ENCODE peak calls at places on chromosomes 13 and 19, in five cellular contexts. One of them, this sample, is unnamed.
A peak's percentile ranks its signal among the peaks of the same experiment; 100 is the strongest.

GRCh38 chr13:40344270-40345148 is 321.9 kb downstream of the FOXO1 start:
- DNase-seq in HFF-Myc: no peak
- DNase-seq in spleen: no peak
- DNase-seq in GM10248: no peak
- DNase-seq in activated B cell treated with CpG ODN at 0.5 μM for 24 hours: no peak
- DNase-seq in this sample: no peak

GRCh38 chr19:31269425-31270127 is 79.7 kb downstream of the TSHZ3 start:
- DNase-seq in HFF-Myc: no peak
- DNase-seq in activated B cell treated with CpG ODN at 0.5 μM for 24 hours: no peak
- DNase-seq in GM10248: no peak
- DNase-seq in spleen: peak; percentile 46
- DNase-seq in this sample: no peak

GRCh38 chr13:75550159-75550567 is 572 bp downstream of the UCHL3 start:
- DNase-seq in spleen: no peak
- DNase-seq in activated B cell treated with CpG ODN at 0.5 μM for 24 hours: no peak
- DNase-seq in HFF-Myc: peak; percentile 40
- DNase-seq in GM10248: peak; percentile 23
- DNase-seq in this sample: peak; percentile 82

GRCh38 chr19:54164369-54165068 is 5.0 kb upstream of the LENG1 start:
- DNase-seq in spleen: no peak
- DNase-seq in GM10248: no peak
- DNase-seq in HFF-Myc: no peak
- DNase-seq in activated B cell treated with CpG ODN at 0.5 μM for 24 hours: no peak
- DNase-seq in this sample: no peak

GRCh38 chr13:91719033-91719432 is 320.6 kb downstream of the GPC5 start:
- DNase-seq in activated B cell treated with CpG ODN at 0.5 μM for 24 hours: no peak
- DNase-seq in GM10248: no peak
- DNase-seq in spleen: no peak
- DNase-seq in HFF-Myc: no peak
- DNase-seq in this sample: peak; percentile 47

GRCh38 chr13:44007451-44007850 is 127.7 kb downstream of the LACC1 start:
- DNase-seq in spleen: no peak
- DNase-seq in HFF-Myc: no peak
- DNase-seq in GM10248: no peak
- DNase-seq in activated B cell treated with CpG ODN at 0.5 μM for 24 hours: no peak
- DNase-seq in this sample: no peak

GRCh38 chr13:37023871-37024270 is 23.3 kb downstream of the EXOSC8 start:
- DNase-seq in activated B cell treated with CpG ODN at 0.5 μM for 24 hours: no peak
- DNase-seq in GM10248: no peak
- DNase-seq in HFF-Myc: no peak
- DNase-seq in spleen: no peak
- DNase-seq in this sample: peak; percentile 9

GRCh38 chr13:32811297-32811800 is 204.9 kb upstream of the KL start:
- DNase-seq in spleen: no peak
- DNase-seq in GM10248: peak; percentile 66
- DNase-seq in HFF-Myc: peak; percentile 51
- DNase-seq in activated B cell treated with CpG ODN at 0.5 μM for 24 hours: no peak
- DNase-seq in this sample: no peak

GRCh38 chr19:1521636-1522035 is 2.2 kb upstream of the PLK5 start:
- DNase-seq in spleen: no peak
- DNase-seq in activated B cell treated with CpG ODN at 0.5 μM for 24 hours: no peak
- DNase-seq in HFF-Myc: no peak
- DNase-seq in GM10248: no peak
- DNase-seq in this sample: no peak

GRCh38 chr13:46184277-46184699 is 2.3 kb upstream of the LCP1 start:
- DNase-seq in GM10248: peak; percentile 65
- DNase-seq in spleen: peak; percentile 90
- DNase-seq in activated B cell treated with CpG ODN at 0.5 μM for 24 hours: peak; percentile 61
- DNase-seq in HFF-Myc: no peak
- DNase-seq in this sample: peak; percentile 30

GRCh38 chr13:80361883-80362327 is 21.0 kb upstream of the SPRY2 start:
- DNase-seq in activated B cell treated with CpG ODN at 0.5 μM for 24 hours: no peak
- DNase-seq in HFF-Myc: no peak
- DNase-seq in spleen: no peak
- DNase-seq in GM10248: peak; percentile 25
- DNase-seq in this sample: no peak

GRCh38 chr19:42201489-42202289 is 15.8 kb downstream of the DEDD2 start:
- DNase-seq in spleen: peak; percentile 91
- DNase-seq in GM10248: peak; percentile 85
- DNase-seq in activated B cell treated with CpG ODN at 0.5 μM for 24 hours: peak; percentile 57
- DNase-seq in HFF-Myc: no peak
- DNase-seq in this sample: no peak

GRCh38 chr19:4077800-4078683 is 11.3 kb upstream of the ZBTB7A start:
- DNase-seq in activated B cell treated with CpG ODN at 0.5 μM for 24 hours: peak; percentile 52
- DNase-seq in spleen: peak; percentile 93
- DNase-seq in HFF-Myc: no peak
- DNase-seq in GM10248: peak; percentile 84
- DNase-seq in this sample: peak; percentile 36

GRCh38 chr19:32224371-32225244 is 120.8 kb upstream of the ZNF507 start:
- DNase-seq in spleen: peak; percentile 90
- DNase-seq in HFF-Myc: no peak
- DNase-seq in activated B cell treated with CpG ODN at 0.5 μM for 24 hours: peak; percentile 55
- DNase-seq in GM10248: peak; percentile 86
- DNase-seq in this sample: no peak

GRCh38 chr19:48698046-48698445 is 2.3 kb downstream of the FUT2 start:
- DNase-seq in HFF-Myc: peak; percentile 69
- DNase-seq in GM10248: no peak
- DNase-seq in activated B cell treated with CpG ODN at 0.5 μM for 24 hours: no peak
- DNase-seq in spleen: no peak
- DNase-seq in this sample: peak; percentile 75

GRCh38 chr13:48078251-48078656 is 16.6 kb downstream of the MED4 start:
- DNase-seq in activated B cell treated with CpG ODN at 0.5 μM for 24 hours: peak; percentile 24
- DNase-seq in GM10248: peak; percentile 48
- DNase-seq in HFF-Myc: no peak
- DNase-seq in spleen: no peak
- DNase-seq in this sample: peak; percentile 24

DNA sequence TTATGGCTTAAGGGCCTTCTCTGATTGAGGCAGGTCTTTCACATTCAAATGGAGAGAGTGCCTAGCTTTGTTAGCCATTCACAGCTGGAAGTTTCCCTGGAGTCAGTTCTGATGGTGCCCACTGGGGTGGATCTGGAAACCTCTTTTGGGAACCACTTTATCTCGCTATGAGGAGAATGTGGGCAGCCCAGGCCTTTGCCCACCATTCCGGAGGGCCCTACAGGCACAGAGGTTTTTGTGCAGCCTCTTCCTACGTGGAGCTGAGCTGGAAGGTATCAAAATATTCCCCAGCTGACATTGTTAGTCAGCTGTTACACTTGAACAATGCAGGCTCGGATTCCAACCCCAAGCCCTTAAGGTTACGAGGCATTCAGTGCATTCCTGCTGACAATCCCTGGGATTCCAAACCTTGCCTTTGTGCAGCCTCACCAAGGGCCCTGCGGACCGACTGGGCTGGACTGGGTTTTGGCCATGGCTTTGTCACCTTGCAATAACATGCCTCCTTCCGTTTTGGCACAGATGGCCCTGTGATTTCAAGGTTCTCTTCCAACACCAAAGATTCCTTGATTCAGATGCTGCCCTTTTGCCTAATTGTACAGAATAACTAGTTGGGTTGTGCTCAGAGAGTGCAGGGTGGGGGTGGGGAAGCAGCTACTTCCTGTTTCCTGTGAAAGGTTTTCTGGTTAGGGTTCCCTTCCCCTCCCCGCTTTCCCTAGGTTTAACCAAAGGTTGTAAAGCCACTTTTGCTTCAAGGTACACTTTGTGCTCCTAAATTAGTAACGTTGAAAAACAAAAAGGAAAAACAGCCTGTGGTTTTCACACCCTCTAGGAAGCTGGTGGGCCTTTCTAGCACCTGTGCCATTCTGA is 27.1 kb downstream of the SAE1 start:
- DNase-seq in GM10248: no peak
- DNase-seq in activated B cell treated with CpG ODN at 0.5 μM for 24 hours: no peak
- DNase-seq in spleen: peak; percentile 80
- DNase-seq in HFF-Myc: no peak
- DNase-seq in this sample: no peak
- TF ChIP-seq CTCF in GM10248: no peak
- TF ChIP-seq CTCF in activated B cell treated with CpG ODN at 0.5 μM for 24 hours: no peak
- TF ChIP-seq CTCF in spleen: no peak
- TF ChIP-seq CTCF in HFF-Myc: no peak
- TF ChIP-seq CTCF in this sample: no peak

GRCh38 chr13:98346904-98347636 is 170.0 kb upstream of the RNF113B start:
- DNase-seq in GM10248: no peak
- DNase-seq in HFF-Myc: no peak
- DNase-seq in spleen: no peak
- DNase-seq in activated B cell treated with CpG ODN at 0.5 μM for 24 hours: no peak
- DNase-seq in this sample: no peak

GRCh38 chr13:98348476-98348875 is 171.4 kb upstream of the RNF113B start:
- DNase-seq in GM10248: no peak
- DNase-seq in spleen: no peak
- DNase-seq in activated B cell treated with CpG ODN at 0.5 μM for 24 hours: no peak
- DNase-seq in HFF-Myc: no peak
- DNase-seq in this sample: no peak

GRCh38 chr13:98344392-98344791 is 167.3 kb upstream of the RNF113B start:
- DNase-seq in activated B cell treated with CpG ODN at 0.5 μM for 24 hours: no peak
- DNase-seq in GM10248: no peak
- DNase-seq in HFF-Myc: no peak
- DNase-seq in spleen: no peak
- DNase-seq in this sample: no peak

GRCh38 chr13:98343461-98343860 is 166.4 kb upstream of the RNF113B start:
- DNase-seq in GM10248: no peak
- DNase-seq in spleen: no peak
- DNase-seq in activated B cell treated with CpG ODN at 0.5 μM for 24 hours: no peak
- DNase-seq in HFF-Myc: no peak
- DNase-seq in this sample: no peak

GRCh38 chr13:98345103-98345899 is 168.2 kb upstream of the RNF113B start:
- DNase-seq in GM10248: no peak
- DNase-seq in activated B cell treated with CpG ODN at 0.5 μM for 24 hours: no peak
- DNase-seq in spleen: no peak
- DNase-seq in HFF-Myc: no peak
- DNase-seq in this sample: no peak
- TF ChIP-seq CTCF in GM10248: no peak
- TF ChIP-seq CTCF in activated B cell treated with CpG ODN at 0.5 μM for 24 hours: no peak
- TF ChIP-seq CTCF in spleen: no peak
- TF ChIP-seq CTCF in HFF-Myc: no peak
- TF ChIP-seq CTCF in this sample: no peak

GRCh38 chr19:9828551-9829063 is 889 bp downstream of the UBL5 start:
- DNase-seq in spleen: no peak
- DNase-seq in GM10248: no peak
- DNase-seq in activated B cell treated with CpG ODN at 0.5 μM for 24 hours: no peak
- DNase-seq in HFF-Myc: no peak
- DNase-seq in this sample: no peak

GRCh38 chr19:9823816-9824215 is 3.9 kb upstream of the UBL5 start:
- DNase-seq in spleen: no peak
- DNase-seq in HFF-Myc: no peak
- DNase-seq in activated B cell treated with CpG ODN at 0.5 μM for 24 hours: no peak
- DNase-seq in GM10248: no peak
- DNase-seq in this sample: no peak

DNA sequence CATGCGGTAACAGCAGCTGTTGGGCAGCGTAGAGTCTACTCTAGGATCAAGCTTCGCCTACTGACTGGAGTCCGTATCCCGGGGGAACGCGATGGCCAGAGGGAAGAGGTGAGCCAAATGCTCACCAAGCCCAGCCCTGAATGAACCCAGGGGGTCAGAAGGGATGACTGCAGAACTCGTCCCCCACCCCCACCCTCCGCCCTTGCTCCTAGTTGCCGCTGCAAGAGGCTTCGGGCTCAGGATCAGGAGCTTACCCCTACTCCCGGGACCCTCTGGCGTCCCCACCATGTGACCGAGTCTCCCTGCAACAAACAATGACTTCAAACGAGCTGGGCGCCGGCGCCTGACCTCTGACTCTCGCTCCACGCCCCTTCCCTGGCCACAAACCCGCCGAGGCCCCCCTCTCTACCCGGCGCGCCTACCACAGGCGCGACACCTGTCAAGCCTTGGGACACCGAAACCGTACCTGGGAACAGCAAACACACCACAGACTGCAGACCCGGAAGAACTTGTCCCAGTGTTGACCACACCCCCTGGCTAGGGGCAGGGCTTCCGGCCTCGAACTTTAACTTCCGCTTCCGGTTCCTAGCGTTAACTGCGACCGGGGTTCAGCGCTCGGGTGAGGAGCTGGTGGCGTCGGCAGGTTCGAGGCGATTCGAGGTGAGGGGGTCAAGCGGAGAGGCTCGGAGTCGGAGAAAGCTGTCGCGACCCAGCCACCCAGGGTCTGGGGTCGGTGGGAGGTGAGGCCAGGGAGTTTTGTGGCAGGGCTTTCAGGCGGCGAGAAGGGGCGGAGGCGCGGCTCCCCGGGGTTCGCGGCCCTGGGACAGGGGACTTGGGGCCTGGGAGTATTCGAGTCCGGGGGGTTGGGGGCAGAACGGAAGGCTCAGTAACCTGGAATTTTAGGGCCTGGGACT is at the start of gene UBL5:
- DNase-seq in HFF-Myc: peak; percentile 61
- DNase-seq in activated B cell treated with CpG ODN at 0.5 μM for 24 hours: peak; percentile 81
- DNase-seq in spleen: peak; percentile 95
- DNase-seq in GM10248: peak; percentile 95
- DNase-seq in this sample: peak; percentile 93
- TF ChIP-seq CTCF in HFF-Myc: no peak
- TF ChIP-seq CTCF in activated B cell treated with CpG ODN at 0.5 μM for 24 hours: no peak
- TF ChIP-seq CTCF in spleen: no peak
- TF ChIP-seq CTCF in GM10248: no peak
- TF ChIP-seq CTCF in this sample: no peak

GRCh38 chr13:27679896-27680295 is 58.2 kb downstream of the POLR1D start:
- DNase-seq in activated B cell treated with CpG ODN at 0.5 μM for 24 hours: no peak
- DNase-seq in spleen: no peak
- DNase-seq in HFF-Myc: no peak
- DNase-seq in GM10248: no peak
- DNase-seq in this sample: no peak

GRCh38 chr13:27679396-27679795 is 57.7 kb downstream of the POLR1D start:
- DNase-seq in GM10248: no peak
- DNase-seq in HFF-Myc: no peak
- DNase-seq in activated B cell treated with CpG ODN at 0.5 μM for 24 hours: no peak
- DNase-seq in spleen: no peak
- DNase-seq in this sample: no peak

GRCh38 chr13:27678306-27679040 is 56.8 kb downstream of the POLR1D start:
- DNase-seq in GM10248: no peak
- DNase-seq in HFF-Myc: no peak
- DNase-seq in activated B cell treated with CpG ODN at 0.5 μM for 24 hours: no peak
- DNase-seq in spleen: no peak
- DNase-seq in this sample: peak; percentile 65

GRCh38 chr13:27680465-27680864 is 58.8 kb downstream of the POLR1D start:
- DNase-seq in HFF-Myc: no peak
- DNase-seq in spleen: no peak
- DNase-seq in GM10248: no peak
- DNase-seq in activated B cell treated with CpG ODN at 0.5 μM for 24 hours: no peak
- DNase-seq in this sample: no peak
- TF ChIP-seq CTCF in HFF-Myc: no peak
- TF ChIP-seq CTCF in spleen: no peak
- TF ChIP-seq CTCF in GM10248: no peak
- TF ChIP-seq CTCF in activated B cell treated with CpG ODN at 0.5 μM for 24 hours: no peak
- TF ChIP-seq CTCF in this sample: no peak

This sample was measured in MCF 10A.